ENCODE peak calls at places on chromosomes 3 and 15, in four cellular contexts. Q, J, T and O are unnamed samples.

GRCh38 chr3:120648290-120648689 is 33.7 kb downstream of the HGD start:
- DNase-seq in T (peak), J (no peak), Q (no peak), O (no peak)

GRCh38 chr3:38707730-38708129 is 58.2 kb upstream of the SCN5A start:
- DNase-seq in J (no peak), Q (no peak), T (no peak), O (no peak)

GRCh38 chr3:24854748-24855147 is 360.1 kb upstream of the THRB start:
- DNase-seq in Q (no peak), J (no peak), T (no peak), O (no peak)

GRCh38 chr3:153293222-153293621 is 131.2 kb downstream of the RAP2B start:
- DNase-seq in J (no peak), Q (no peak), T (peak), O (no peak)

GRCh38 chr3:146250449-146251382 is at the start of gene PLSCR4:
- DNase-seq in Q (peak), J (peak), T (peak), O (no peak)

GRCh38 chr15:75904241-75904631 is 558 bp downstream of the FBXO22 start:
- DNase-seq in T (peak), J (no peak), Q (peak), O (peak)

GRCh38 chr3:14329116-14329830 is 73.1 kb upstream of the SLC6A6 start:
- DNase-seq in Q (no peak), J (no peak), T (peak), O (no peak)

GRCh38 chr15:71011503-71012155 is 103.6 kb upstream of the THSD4 start:
- DNase-seq in Q (no peak), J (no peak), T (peak), O (no peak)

GRCh38 chr3:122055215-122055614 is at the start of gene CD86:
- DNase-seq in T (no peak), J (no peak), Q (no peak), O (no peak)

GRCh38 chr15:33801954-33802353 is 166.3 kb upstream of the CHRM5 start:
- DNase-seq in J (no peak), Q (no peak), T (peak), O (no peak)

GRCh38 chr15:66774001-66774814 is 72.2 kb downstream of the SMAD6 start:
- DNase-seq in J (peak), T (peak), Q (peak), O (peak)

GRCh38 chr3:112390783-112391641 is 58.1 kb downstream of the CD200 start:
- DNase-seq in J (no peak), Q (no peak), T (peak), O (no peak)

GRCh38 chr3:87503901-87504498 is 227.6 kb upstream of the POU1F1 start:
- DNase-seq in T (peak), Q (no peak), J (no peak), O (no peak)

GRCh38 chr3:55481067-55481917 is 5.8 kb downstream of the WNT5A start:
- DNase-seq in J (peak), Q (no peak), T (peak), O (no peak)

GRCh38 chr3:70393881-70394612 is 81.6 kb upstream of the MDFIC2 start:
- DNase-seq in T (no peak), J (no peak), Q (no peak), O (no peak)

GRCh38 chr3:65953301-65953812 is 85.4 kb downstream of the MAGI1 start:
- DNase-seq in Q (no peak), J (peak), T (no peak), O (peak)

GRCh38 chr3:65948833-65949573 is 89.7 kb downstream of the MAGI1 start:
- DNase-seq in J (no peak), T (no peak), Q (no peak), O (no peak)

GRCh38 chr3:65951836-65952505 is 86.7 kb downstream of the MAGI1 start:
- DNase-seq in T (peak), Q (no peak), J (no peak), O (no peak)

GRCh38 chr3:65952842-65953241 is 85.9 kb downstream of the MAGI1 start:
- DNase-seq in J (no peak), T (no peak), Q (no peak), O (no peak)

GRCh38 chr3:65950340-65951326 is 88.1 kb downstream of the MAGI1 start:
- DNase-seq in Q (no peak), T (no peak), J (no peak), O (no peak)
- TF ChIP-seq CTCF in Q (no peak), T (peak), J (no peak), O (no peak)

GRCh38 chr3:190017575-190018288 is 103.0 kb downstream of the P3H2 start:
- DNase-seq in J (peak), T (peak), Q (peak), O (no peak)
- TF ChIP-seq CTCF in J (peak), T (peak), Q (peak), O (peak)

DNA sequence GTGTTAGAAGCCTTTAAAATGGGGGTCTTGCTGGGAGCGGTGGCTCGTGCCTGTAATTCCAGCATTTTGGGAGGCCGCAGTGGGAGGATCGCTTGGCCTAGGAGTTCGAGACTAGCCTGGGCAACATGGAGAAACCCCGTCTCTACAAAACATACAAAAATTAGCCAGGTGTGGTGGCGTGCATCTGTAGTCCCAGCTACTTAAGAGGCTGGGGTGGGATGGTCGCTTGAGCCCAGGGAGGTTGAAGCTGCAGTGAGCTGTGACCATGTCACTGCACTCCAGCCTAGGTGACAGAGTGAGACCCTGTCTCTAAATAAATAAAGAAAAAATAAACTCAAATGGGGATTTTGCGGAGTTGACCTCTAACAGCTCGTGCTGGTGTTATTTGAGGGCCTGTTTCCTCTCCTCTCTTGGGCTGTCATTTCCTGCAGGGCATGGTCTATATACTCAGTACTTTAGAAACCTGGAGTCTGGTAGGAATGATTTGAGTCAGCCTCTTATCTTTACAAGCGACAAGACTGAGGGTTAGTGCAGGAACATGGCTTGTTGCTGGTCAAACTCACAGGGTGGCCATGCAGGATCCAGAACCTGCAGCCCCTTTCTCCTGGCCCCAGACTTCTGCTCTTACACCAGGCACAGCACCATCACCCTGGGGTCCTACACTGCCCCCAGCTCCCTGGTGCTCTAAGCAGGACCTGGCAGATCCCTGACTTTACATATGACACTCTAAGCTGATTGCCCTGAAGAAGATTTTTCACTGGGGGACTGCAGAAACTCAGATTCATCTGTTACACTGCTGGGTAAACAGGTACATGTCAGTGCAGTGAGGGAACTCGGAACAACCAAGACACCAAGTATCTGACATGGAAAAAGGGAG is 15.1 kb downstream of the EHD4 start:
- DNase-seq in J (no peak), Q (no peak), T (no peak), O (no peak)
- TF ChIP-seq CTCF in J (no peak), Q (no peak), T (no peak), O (no peak)

DNA sequence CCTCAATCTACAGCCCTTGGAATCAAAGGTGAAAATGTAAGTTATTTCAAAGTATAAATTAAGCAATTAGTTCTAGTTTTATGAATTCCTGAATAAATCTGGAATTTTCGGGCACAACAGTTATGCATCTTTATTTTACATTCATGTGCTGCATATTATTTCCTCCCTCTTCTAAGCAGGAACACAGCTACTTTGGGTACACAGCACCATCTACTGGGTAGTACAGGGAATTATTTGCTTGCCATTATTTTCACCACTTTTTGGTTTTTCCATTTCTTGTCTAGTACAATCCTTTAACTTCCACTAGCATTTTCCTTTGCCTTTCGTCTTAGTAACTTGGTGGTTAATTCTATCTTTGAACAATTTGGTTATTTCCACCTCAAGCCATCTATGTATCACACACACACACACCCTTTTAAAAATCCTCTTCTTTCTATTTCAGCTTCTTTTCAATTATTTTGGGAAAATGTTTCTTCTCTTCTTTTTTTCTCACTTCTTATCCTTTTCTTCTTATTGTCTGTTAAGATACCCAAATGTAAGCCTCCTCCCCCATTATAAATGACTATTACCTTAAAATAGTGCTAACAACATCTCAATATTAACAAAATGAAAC is 451.0 kb downstream of the MFSD1 start:
- DNase-seq in Q (no peak), T (peak), J (no peak), O (no peak)
- TF ChIP-seq CTCF in Q (peak), T (peak), J (no peak), O (peak)

DNA sequence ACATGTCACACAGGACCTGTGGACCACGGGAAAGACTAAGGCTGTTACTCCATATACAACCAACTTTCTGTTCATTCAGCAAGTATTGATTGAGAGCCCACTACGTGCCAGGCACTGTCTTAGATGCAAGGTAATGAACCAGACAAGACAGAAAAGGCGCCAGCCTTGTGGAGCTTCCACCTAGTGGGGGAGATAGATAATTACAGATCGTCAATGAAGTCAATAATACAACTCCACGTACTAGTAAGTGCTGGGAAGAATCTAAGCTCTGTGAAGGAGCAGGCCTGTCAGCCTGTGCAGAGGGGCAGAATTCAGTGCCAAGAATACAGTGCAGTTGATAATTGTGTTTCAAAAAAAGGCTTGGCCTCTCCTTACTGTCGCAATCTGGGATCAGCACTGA is 186.4 kb downstream of the FEZF2 start:
- DNase-seq in T (no peak), Q (no peak), J (peak), O (no peak)
- TF ChIP-seq CTCF in T (peak), Q (peak), J (peak), O (peak)

GRCh38 chr3:159654183-159655134 is 334.2 kb upstream of the IL12A start:
- DNase-seq in Q (peak), T (no peak), J (no peak), O (no peak)

GRCh38 chr3:159650751-159651150 is 337.9 kb upstream of the IL12A start:
- DNase-seq in T (no peak), Q (no peak), J (no peak), O (no peak)

GRCh38 chr3:159645874-159646273 is 342.8 kb upstream of the IL12A start:
- DNase-seq in Q (no peak), J (no peak), T (no peak), O (no peak)

GRCh38 chr3:159652452-159652851 is 336.2 kb upstream of the IL12A start:
- DNase-seq in T (no peak), Q (no peak), J (no peak), O (no peak)

DNA sequence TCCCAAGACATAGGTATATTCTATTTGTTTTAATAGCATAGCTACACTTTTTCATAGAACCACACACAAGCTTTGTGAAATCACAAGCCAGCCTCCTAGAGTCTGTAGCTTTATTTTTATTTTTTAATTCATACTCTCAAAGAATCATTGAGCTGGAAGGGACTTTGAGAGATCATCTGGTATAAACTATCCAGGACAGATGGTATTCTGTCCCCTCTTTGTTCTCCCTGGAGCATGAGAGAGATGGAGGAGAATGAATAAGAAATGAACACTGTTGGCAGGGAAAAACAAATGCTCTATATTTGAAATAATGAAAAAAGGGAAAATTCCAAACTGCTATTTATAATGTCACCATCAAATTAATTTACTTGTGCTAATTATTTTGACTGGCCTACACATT is 338.7 kb upstream of the IL12A start:
- DNase-seq in J (no peak), T (no peak), Q (no peak), O (no peak)
- TF ChIP-seq CTCF in J (no peak), T (no peak), Q (no peak), O (no peak)

GRCh38 chr3:57226156-57226555 is 1.4 kb upstream of the APPL1 start:
- DNase-seq in T (no peak), J (no peak), Q (no peak), O (no peak)

GRCh38 chr3:57224856-57225255 is 2.7 kb upstream of the APPL1 start:
- DNase-seq in Q (no peak), T (no peak), J (no peak), O (no peak)

GRCh38 chr3:57227204-57227929 is at the start of gene APPL1:
- DNase-seq in J (peak), T (peak), Q (peak), O (peak)

GRCh38 chr3:57221883-57222282 is 5.6 kb upstream of the APPL1 start:
- DNase-seq in J (no peak), Q (no peak), T (peak), O (no peak)
- TF ChIP-seq CTCF in J (peak), Q (peak), T (peak), O (peak)

DNA sequence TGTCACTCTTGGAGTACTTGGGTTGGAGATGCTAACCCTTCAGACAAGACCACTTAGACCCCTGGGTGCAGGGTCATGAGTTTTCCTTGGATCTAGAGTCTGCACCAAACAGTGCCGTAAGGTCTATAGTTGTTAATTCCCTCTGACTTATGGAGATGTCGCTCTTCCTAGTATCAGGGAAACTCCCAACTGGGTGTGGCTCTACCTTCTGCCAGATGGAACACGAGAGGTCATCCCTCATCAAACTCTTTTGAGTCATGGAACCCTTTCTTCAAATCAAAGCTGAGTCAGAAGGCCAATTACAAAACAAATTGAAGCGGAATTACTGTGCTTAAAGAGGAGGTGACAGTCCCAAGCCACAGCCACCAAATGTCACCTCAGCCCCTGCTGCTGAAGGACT is 514.9 kb upstream of the PROK2 start:
- DNase-seq in Q (no peak), J (no peak), T (no peak), O (no peak)
- TF ChIP-seq CTCF in Q (no peak), J (no peak), T (no peak), O (no peak)

GRCh38 chr3:184335661-184336483 is 1.5 kb upstream of the FAM131A start:
- DNase-seq in Q (peak), T (peak), J (peak), O (peak)
- TF ChIP-seq CTCF in Q (no peak), T (no peak), J (peak), O (no peak)

DNA sequence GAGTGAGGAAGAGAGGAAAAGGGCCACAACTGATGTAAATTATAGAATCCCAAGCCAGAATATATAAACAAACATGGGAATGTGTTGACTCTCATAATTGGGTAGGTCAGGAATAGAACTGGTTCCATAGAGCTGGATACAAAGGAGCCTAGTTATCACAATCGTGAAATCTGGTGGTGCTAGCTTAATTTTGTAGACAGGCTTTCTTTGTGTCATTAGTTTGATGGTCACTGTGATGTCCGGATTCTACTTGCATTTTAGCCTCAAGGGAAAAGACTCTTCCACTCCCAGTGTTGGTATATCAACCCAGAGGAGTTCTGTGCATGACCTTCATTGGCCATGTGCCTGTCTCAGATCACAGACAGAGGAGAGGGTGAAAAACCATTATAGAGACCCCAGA is 81.8 kb downstream of the NLGN1 start:
- DNase-seq in Q (no peak), J (no peak), T (no peak), O (no peak)
- TF ChIP-seq CTCF in Q (no peak), J (no peak), T (no peak), O (no peak)